ENCODE peak calls at places on chromosomes 13 and 19, in four cellular contexts. V, J, M and Y are unnamed samples.

GRCh38 chr13:65605386-65605785 is 1624.8 kb downstream of the PCDH9 start:
- DNase-seq in J (no peak), M (no peak), V (no peak), Y (peak; percentile 3)

GRCh38 chr13:21684576-21684975 is 13.7 kb downstream of the FGF9 start:
- DNase-seq in V (no peak), J (no peak), M (no peak), Y (peak; percentile 51)

GRCh38 chr13:92175330-92175729 is 776.9 kb downstream of the GPC5 start:
- DNase-seq in M (peak; percentile 33), V (no peak), J (peak; percentile 17), Y (peak; percentile 62)

GRCh38 chr19:4277051-4277700 is 1.9 kb upstream of the SHD start:
- DNase-seq in J (no peak), V (no peak), M (no peak), Y (no peak)

GRCh38 chr13:99266827-99267226 is 8.6 kb upstream of the GPR18 start:
- DNase-seq in J (no peak), V (no peak), M (no peak), Y (no peak)

GRCh38 chr13:30463820-30464495 is 1.8 kb downstream of the HMGB1 start:
- DNase-seq in M (peak; percentile 46), V (no peak), J (no peak), Y (peak; percentile 50)

GRCh38 chr13:38024431-38024830 is 154.9 kb upstream of the TRPC4 start:
- DNase-seq in J (no peak), M (no peak), V (no peak), Y (no peak)

GRCh38 chr19:5801796-5802616 is 2.9 kb upstream of the NRTN start:
- DNase-seq in J (peak; percentile 80), M (peak; percentile 45), V (no peak), Y (peak; percentile 12)

GRCh38 chr13:44307255-44307654 is 66.4 kb upstream of the SERP2 start:
- DNase-seq in M (peak; percentile 27), J (no peak), V (no peak), Y (peak; percentile 38)

DNA sequence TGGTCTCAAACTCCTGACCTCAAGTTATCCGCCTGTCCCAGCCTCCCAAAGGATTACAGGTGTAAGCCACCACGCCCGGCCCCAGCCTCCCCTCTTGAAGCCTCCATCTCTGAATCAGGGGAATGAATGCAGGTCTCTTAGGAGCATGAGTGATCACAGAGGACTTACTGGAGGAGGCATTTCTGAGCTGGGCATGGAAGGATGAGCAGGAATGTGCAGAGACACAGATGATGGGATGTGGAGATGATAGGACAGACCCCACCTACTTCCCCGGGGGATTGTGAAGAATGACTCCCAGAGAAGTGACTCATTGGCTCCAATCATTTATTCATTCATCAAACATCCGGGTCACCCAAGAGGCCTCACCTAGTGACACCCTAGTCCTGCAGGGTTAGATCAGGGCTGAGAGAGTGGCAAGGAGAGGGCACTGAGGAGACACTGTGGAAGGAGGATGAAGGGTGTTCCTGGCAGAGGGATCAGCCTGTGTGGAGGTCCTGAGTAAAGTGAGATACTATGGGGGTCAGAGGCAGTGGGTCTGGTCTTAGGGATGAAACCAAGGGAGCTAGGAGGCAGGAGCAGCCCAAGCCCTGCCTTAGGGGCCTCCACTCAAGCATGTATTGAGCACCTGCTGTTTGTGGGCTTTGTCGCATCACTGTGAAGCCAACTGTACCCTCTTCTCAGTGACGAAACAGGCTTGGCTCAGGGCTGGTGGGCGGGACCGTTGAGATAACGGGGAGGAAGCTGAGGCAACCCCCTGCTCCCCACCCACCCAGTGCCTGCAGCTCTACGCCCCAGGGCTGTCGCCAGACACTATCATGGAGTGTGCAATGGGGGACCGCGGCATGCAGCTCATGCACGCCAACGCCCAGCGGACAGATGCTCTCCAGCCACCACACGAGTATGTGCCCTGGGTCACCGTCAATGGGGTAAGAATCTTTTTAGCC is 3.0 kb downstream of the IFI30 start:
- DNase-seq in V (no peak), M (no peak), J (no peak), Y (no peak)
- TF ChIP-seq USF2 in V (no peak), M (no peak), J (no peak), Y (no peak)

DNA sequence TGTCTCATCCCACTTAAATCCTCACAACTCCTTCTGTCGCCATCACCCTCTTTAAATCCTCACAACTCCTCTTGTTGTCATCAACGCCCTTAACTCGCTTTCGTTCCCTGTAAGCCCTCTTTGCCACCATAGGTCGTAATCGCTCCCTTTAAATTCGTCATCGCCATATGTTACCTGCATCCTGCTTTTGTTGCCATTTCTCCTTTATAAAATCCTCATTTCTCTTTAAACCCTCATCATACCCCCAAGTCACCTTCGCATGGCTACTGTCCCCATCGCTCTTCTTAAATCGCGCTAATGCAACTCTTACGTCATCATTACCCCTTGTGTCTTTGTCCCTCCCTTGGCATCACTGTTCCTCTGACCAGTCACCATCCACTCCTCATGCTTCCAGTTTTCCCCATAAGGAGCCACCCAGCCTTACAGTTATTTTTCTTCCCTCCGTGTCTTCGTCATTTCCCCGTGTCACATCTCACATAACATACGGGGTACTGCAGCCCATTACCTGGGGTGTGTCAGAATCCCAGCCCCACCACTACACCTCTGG is 539 bp downstream of the PLD3 start:
- DNase-seq in J (no peak), M (peak; percentile 83), V (no peak), Y (peak; percentile 52)
- TF ChIP-seq USF2 in J (no peak), M (no peak), V (no peak), Y (no peak)

GRCh38 chr19:19528721-19529490 is at the start of gene YJEFN3:
- DNase-seq in J (peak; percentile 79), M (no peak), V (no peak), Y (peak; percentile 19)
- TF ChIP-seq USF2 in J (no peak), M (no peak), V (no peak), Y (no peak)

GRCh38 chr19:12946092-12946845 is 607 bp downstream of the RAD23A start:
- DNase-seq in M (peak; percentile 67), V (peak; percentile 68), J (peak; percentile 89), Y (peak; percentile 80)
- TF ChIP-seq USF2 in M (no peak), V (no peak), J (no peak), Y (no peak)

DNA sequence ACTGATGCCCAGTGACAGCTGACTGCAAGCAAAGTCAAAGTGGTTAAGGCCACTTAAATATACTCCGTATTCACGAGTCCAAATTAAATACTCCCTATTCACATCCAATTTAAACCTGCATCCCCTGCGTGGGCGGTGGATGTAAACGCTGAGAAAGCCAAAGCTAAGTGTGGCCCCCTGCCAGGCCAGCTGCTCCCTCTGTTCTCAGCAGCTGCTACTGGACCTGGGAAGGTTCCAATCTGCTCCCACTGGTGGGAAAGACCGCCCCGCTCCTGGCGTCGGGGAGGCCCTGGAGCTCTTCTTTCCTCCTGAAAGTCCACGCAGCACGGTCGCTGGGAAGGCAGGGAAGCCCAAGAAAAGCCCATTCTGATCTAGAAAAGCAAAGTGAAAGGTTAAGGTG is 205.4 kb upstream of the GPR12 start:
- DNase-seq in M (no peak), J (no peak), V (no peak), Y (peak; percentile 93)
- TF ChIP-seq USF2 in M (no peak), J (no peak), V (no peak), Y (no peak)